ENCODE peak calls at places on chromosomes 5 and 9, in nine cellular contexts. W is A172; Z is fibroblast of the aortic adventitia; E is stimulated activated CD8-positive, alpha-beta memory T cell treated with anti-CD3 and anti-CD28 coated beads, Interleukin-2, amount 100 ng/mL, for 48 hours; C is skeletal muscle cell; I is naive thymus-derived CD8-positive, alpha-beta T cell; O is LoVo; L is SJSA1; M is mesendoderm. K is an unnamed sample.

GRCh38 chr5:137665678-137666077 is 70.2 kb downstream of the KLHL3 start:
- DNase-seq in L (no peak), E (no peak), W (no peak), I (no peak), Z (no peak), O (no peak), M (no peak), C (no peak), K (no peak)

GRCh38 chr5:103428411-103428871 is 134.1 kb downstream of the NUDT12 start:
- DNase-seq in O (no peak), C (no peak), I (no peak), W (peak), E (no peak), L (no peak), M (no peak), Z (peak), K (no peak)

GRCh38 chr9:84343111-84343521 is 2.6 kb upstream of the SLC28A3 start:
- DNase-seq in C (no peak), O (no peak), I (no peak), M (no peak), W (peak), L (peak), E (no peak), Z (peak), K (no peak)

GRCh38 chr9:96014078-96014477 is 138.6 kb downstream of the ERCC6L2 start:
- DNase-seq in L (no peak), O (no peak), E (no peak), M (no peak), W (no peak), C (no peak), Z (no peak), I (peak), K (no peak)

GRCh38 chr5:73820321-73820720 is 194.3 kb downstream of the ARHGEF28 start:
- DNase-seq in M (no peak), O (peak), Z (no peak), E (no peak), C (no peak), L (no peak), I (no peak), W (no peak), K (no peak)

GRCh38 chr5:77531297-77531696 is 39.2 kb upstream of the WDR41 start:
- DNase-seq in E (no peak), L (no peak), W (no peak), Z (no peak), M (no peak), C (no peak), O (no peak), I (no peak), K (no peak)

GRCh38 chr9:101081641-101082040 is 53.1 kb downstream of the PLPPR1 start:
- DNase-seq in E (no peak), Z (no peak), W (no peak), C (no peak), M (no peak), O (no peak), I (no peak), L (no peak), K (no peak)

GRCh38 chr9:113985968-113986585 is 92.0 kb downstream of the AMBP start:
- DNase-seq in C (no peak), W (peak), M (no peak), L (no peak), O (no peak), I (no peak), Z (no peak), E (no peak), K (peak)

GRCh38 chr9:107784235-107784958 is 294.8 kb upstream of the KLF4 start:
- DNase-seq in E (no peak), O (no peak), L (no peak), M (peak), W (peak), Z (peak), C (peak), I (no peak), K (peak)

GRCh38 chr9:133362359-133363044 is 6.2 kb downstream of the SURF2 start:
- DNase-seq in M (no peak), L (no peak), O (no peak), W (no peak), Z (peak), I (no peak), C (no peak), E (no peak), K (no peak)

GRCh38 chr5:79416499-79416898 is 97.4 kb downstream of the HOMER1 start:
- DNase-seq in Z (peak), O (no peak), C (no peak), W (no peak), M (no peak), I (no peak), L (no peak), E (no peak), K (no peak)

GRCh38 chr5:125526940-125527339 is 780.5 kb upstream of the ZNF608 start:
- DNase-seq in E (no peak), M (no peak), W (no peak), I (no peak), C (no peak), L (no peak), Z (peak), O (no peak), K (no peak)